ENCODE peak calls at places on chromosomes 4 and X, in six cellular contexts. A is stimulated activated effector memory CD8-positive, alpha-beta T cell treated with anti-CD3 and anti-CD28 coated beads, Interleukin-12 subunit alpha, Interleukin-12 subunit beta, amount 100 ng/mL, for 72 hours; O is HTR-8/SVneo; X is activated T-cell treated with anti-CD3 and anti-CD28 coated beads for 1 hour; V is IMR-90; D is esophagus squamous epithelium. K is an unnamed sample.

GRCh38 chr4:106316773-106317409 is 541 bp downstream of the AIMP1 start:
- DNase-seq in A (no peak), O (no peak), X (no peak), V (no peak), D (no peak), K (no peak)

GRCh38 chr4:87014284-87014782 is 79.5 kb downstream of the AFF1 start:
- DNase-seq in A (no peak), O (no peak), X (no peak), V (peak), D (no peak), K (no peak)

GRCh38 chrX:153831435-153832150 is 1.2 kb upstream of the PDZD4 start:
- DNase-seq in A (no peak), O (no peak), X (no peak), V (no peak), D (no peak), K (no peak)

GRCh38 chr4:185242749-185243533 is 33.5 kb downstream of the SNX25 start:
- DNase-seq in A (no peak), O (no peak), X (no peak), V (peak), D (no peak), K (no peak)

GRCh38 chr4:147596377-147596776 is 20.8 kb upstream of the TMEM184C start:
- DNase-seq in A (no peak), O (no peak), X (no peak), V (peak), D (no peak), K (no peak)

GRCh38 chr4:107094976-107095375 is 58.9 kb upstream of the DKK2 start:
- DNase-seq in A (no peak), O (no peak), X (no peak), V (no peak), D (no peak), K (no peak)

GRCh38 chr4:121070696-121071639 is 1.4 kb downstream of the NDNF start:
- DNase-seq in A (peak), O (peak), X (no peak), V (no peak), D (no peak), K (no peak)

GRCh38 chr4:40333921-40334352 is 1.2 kb upstream of the CHRNA9 start:
- DNase-seq in A (no peak), O (peak), X (no peak), V (peak), D (no peak), K (no peak)

GRCh38 chr4:8058031-8058479 is 100.6 kb downstream of the ABLIM2 start:
- DNase-seq in A (no peak), O (no peak), X (no peak), V (no peak), D (no peak), K (no peak)

GRCh38 chr4:24686866-24687672 is 102.7 kb upstream of the DHX15 start:
- DNase-seq in A (no peak), O (peak), X (no peak), V (no peak), D (no peak), K (no peak)

GRCh38 chr4:55475394-55476243 is 71.1 kb downstream of the CLOCK start:
- DNase-seq in A (no peak), O (no peak), X (no peak), V (peak), D (no peak), K (no peak)

GRCh38 chrX:623599-624323 is 6.8 kb upstream of the SHOX start:
- DNase-seq in A (peak), O (no peak), X (no peak), V (no peak), D (no peak), K (no peak)

GRCh38 chrX:30735839-30736238 is 82.6 kb downstream of the GK start:
- DNase-seq in A (peak), O (peak), X (peak), V (peak), D (no peak), K (no peak)

GRCh38 chrX:20506739-20507138 is 240.0 kb upstream of the RPS6KA3 start:
- DNase-seq in A (no peak), O (no peak), X (no peak), V (peak), D (no peak), K (no peak)

K was measured in ascending aorta.